ENCODE peak calls at places on chromosomes 2 and 18, in nine cellular contexts. W is fibroblast of lung, G is breast epithelium, O is heart left ventricle, L is neural progenitor cell, J is heart right ventricle, B is HepG2, I is OCI-LY7, T is Peyer's patch. P is an unnamed sample.

GRCh38 chr2:203800783-203801182 is 66.8 kb upstream of the CTLA4 start:
- DNase-seq in W (no peak), G (no peak), O (no peak), L (no peak), J (no peak), B (no peak), I (no peak), T (no peak), P (no peak)

GRCh38 chr2:217262916-217263315 is 403.1 kb upstream of the TNP1 start:
- DNase-seq in W (no peak), G (no peak), O (no peak), L (no peak), J (no peak), B (no peak), I (no peak), T (no peak), P (no peak)

GRCh38 chr2:160890667-160891352 is 269.4 kb upstream of the TANK start:
- DNase-seq in W (no peak), G (no peak), O (no peak), L (no peak), J (no peak), B (no peak), I (no peak), T (no peak), P (no peak)

GRCh38 chr2:176084629-176085119 is 912 bp upstream of the EVX2 start:
- DNase-seq in W (no peak), G (no peak), O (no peak), L (no peak), J (no peak), B (no peak), I (no peak), T (no peak), P (no peak)

GRCh38 chr18:33841221-33841967 is 263.4 kb downstream of the ASXL3 start:
- DNase-seq in W (no peak), G (no peak), O (no peak), L (no peak), J (no peak), B (no peak), I (peak; percentile 74), T (no peak), P (no peak)

GRCh38 chr18:11154369-11154982 is 5.1 kb upstream of the PIEZO2 start:
- DNase-seq in W (peak; percentile 85), G (no peak), O (no peak), L (peak; percentile 59), J (no peak), B (peak; percentile 67), I (peak; percentile 60), T (no peak), P (peak; percentile 16)

GRCh38 chr2:108363900-108364225 is 13.9 kb upstream of the SULT1C4 start:
- DNase-seq in W (no peak), G (no peak), O (no peak), L (no peak), J (no peak), B (no peak), I (no peak), T (no peak), P (no peak)

GRCh38 chr2:233901884-233902283 is 15.3 kb upstream of the TRPM8 start:
- DNase-seq in W (no peak), G (no peak), O (no peak), L (no peak), J (no peak), B (no peak), I (no peak), T (no peak), P (no peak)

GRCh38 chr2:180358458-180358857 is 351.4 kb upstream of the CWC22 start:
- DNase-seq in W (no peak), G (no peak), O (no peak), L (no peak), J (no peak), B (no peak), I (no peak), T (no peak), P (no peak)

GRCh38 chr2:180364719-180365118 is 357.6 kb upstream of the CWC22 start:
- DNase-seq in W (no peak), G (no peak), O (no peak), L (no peak), J (no peak), B (no peak), I (no peak), T (no peak), P (no peak)

GRCh38 chr2:180360283-180360618 is 353.2 kb upstream of the CWC22 start:
- DNase-seq in W (no peak), G (no peak), O (no peak), L (no peak), J (no peak), B (no peak), I (no peak), T (no peak), P (no peak)

GRCh38 chr2:180356676-180357075 is 349.6 kb upstream of the CWC22 start:
- DNase-seq in W (no peak), G (no peak), O (no peak), L (no peak), J (no peak), B (no peak), I (no peak), T (no peak), P (no peak)

GRCh38 chr2:180359522-180360282 is 352.6 kb upstream of the CWC22 start:
- DNase-seq in W (no peak), G (peak; percentile 73), O (no peak), L (no peak), J (no peak), B (no peak), I (peak; percentile 49), T (peak; percentile 49), P (no peak)
- H3K4me3 ChIP-seq in W (no peak overlapping the region), G (no peak overlapping the region), O (no peak overlapping the region), L (no peak overlapping the region), J (no peak overlapping the region), B (no peak overlapping the region), I (no peak overlapping the region), T (no peak overlapping the region), P (no peak overlapping the region)

GRCh38 chr18:10072659-10073309 is 159.0 kb downstream of the VAPA start:
- DNase-seq in W (peak; percentile 59), G (no peak), O (no peak), L (no peak), J (no peak), B (no peak), I (no peak), T (no peak), P (no peak)
- TF ChIP-seq CTCF in W (no peak), G (no peak), O (no peak), L (no peak), J (no peak), B (no peak), I (no peak), T (no peak), P (no peak)

DNA sequence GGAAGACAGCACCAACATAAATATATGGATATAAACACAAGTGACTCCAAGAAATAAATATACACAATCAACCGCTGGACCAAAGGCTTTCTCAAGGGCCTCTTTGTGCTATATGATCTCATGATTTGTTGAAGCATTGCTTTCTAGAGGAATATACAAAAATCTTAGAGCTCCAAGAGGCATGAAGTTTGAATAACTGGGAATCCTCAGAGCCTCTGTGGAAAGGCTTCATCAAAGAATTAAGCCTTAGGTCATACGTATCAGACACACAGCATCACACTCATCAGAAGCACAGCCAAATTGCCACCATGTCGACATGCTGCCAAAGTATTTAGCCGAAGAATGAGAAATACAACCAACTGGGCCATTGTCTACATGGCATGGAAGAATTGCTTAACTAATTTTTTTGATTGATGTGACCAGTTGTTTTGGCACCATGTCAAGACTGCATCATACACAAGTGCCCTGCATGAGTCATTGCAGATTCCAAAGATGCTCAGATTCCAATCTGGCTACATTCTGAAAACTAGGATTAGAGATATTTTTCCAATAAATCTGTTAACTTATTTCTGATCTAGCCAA is 860.6 kb upstream of the ZEB2 start:
- DNase-seq in W (peak; percentile 75), G (no peak), O (no peak), L (no peak), J (no peak), B (no peak), I (no peak), T (no peak), P (peak; percentile 6)
- H3K27ac ChIP-seq in W (no peak overlapping the region), G (no peak overlapping the region), O (no peak overlapping the region), L (no peak overlapping the region), J (no peak overlapping the region), B (no peak overlapping the region), I (no peak overlapping the region), T (no peak overlapping the region), P (no peak overlapping the region)

GRCh38 chr2:46702537-46702936 is 213.1 kb downstream of the MCFD2 start:
- DNase-seq in W (no peak), G (no peak), O (no peak), L (no peak), J (no peak), B (no peak), I (no peak), T (no peak), P (no peak)

GRCh38 chr2:46700435-46700834 is 215.2 kb downstream of the MCFD2 start:
- DNase-seq in W (no peak), G (no peak), O (no peak), L (no peak), J (no peak), B (no peak), I (no peak), T (no peak), P (no peak)

GRCh38 chr2:46697830-46698323 is 217.7 kb downstream of the MCFD2 start:
- DNase-seq in W (no peak), G (no peak), O (no peak), L (peak; percentile 6), J (no peak), B (peak; percentile 84), I (peak; percentile 14), T (peak; percentile 86), P (no peak)

GRCh38 chr2:46703588-46703987 is 212.0 kb downstream of the MCFD2 start:
- DNase-seq in W (no peak), G (no peak), O (no peak), L (no peak), J (no peak), B (no peak), I (no peak), T (no peak), P (no peak)

DNA sequence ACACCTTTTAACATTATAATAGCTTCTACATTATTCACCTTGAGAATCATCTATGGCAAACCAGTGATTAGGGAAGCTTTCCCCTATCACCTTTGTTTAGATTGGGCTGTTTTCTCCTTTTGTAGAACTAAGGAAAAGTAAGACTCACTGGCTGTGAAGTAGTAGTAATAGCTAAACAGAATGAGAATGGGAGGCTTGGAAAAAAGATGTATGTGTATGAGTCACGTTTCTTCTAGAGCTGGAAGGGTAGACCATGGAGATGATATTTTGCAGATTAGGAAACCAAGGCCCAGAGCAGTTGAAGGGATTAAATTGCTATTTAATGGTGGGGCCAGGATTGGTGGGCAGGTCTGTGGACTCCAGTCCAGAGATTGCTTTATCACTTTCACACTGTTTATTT is 214.5 kb downstream of the MCFD2 start:
- DNase-seq in W (peak; percentile 62), G (no peak), O (no peak), L (no peak), J (no peak), B (no peak), I (no peak), T (no peak), P (no peak)
- H3K4me3 ChIP-seq in W (peak overlapping the region; percentile 98), G (peak overlapping the region; percentile 95), O (peak overlapping the region; percentile 80), L (peak overlapping the region; percentile 84), J (peak overlapping the region; percentile 74), B (peak overlapping the region; percentile 96), I (no peak overlapping the region), T (no peak overlapping the region), P (peak overlapping the region; percentile 85)